ENCODE peak calls at places on chromosomes 16 and 17, in five cellular contexts. V is ELR, Y is bronchial epithelial cell, U is activated T-helper 1 cell treated with Interleukin-2 at 50 U/mL for 16 hours, P is GM13977. D is an unnamed sample.

GRCh38 chr16:87604572-87605135 is 2.3 kb downstream of the JPH3 start:
- DNase-seq in U (no peak), V (no peak), Y (no peak), P (no peak), D (no peak)

GRCh38 chr17:9971991-9972390 is 66.9 kb upstream of the RCVRN start:
- DNase-seq in Y (peak; percentile 6), P (no peak), V (peak; percentile 13), U (no peak), D (peak; percentile 54)

GRCh38 chr16:55437627-55438026 is 41.4 kb upstream of the MMP2 start:
- DNase-seq in P (peak; percentile 40), Y (peak; percentile 96), U (no peak), V (peak; percentile 39), D (no peak)

GRCh38 chr16:68499011-68499410 is 40.1 kb upstream of the ZFP90 start:
- DNase-seq in P (no peak), Y (no peak), V (no peak), U (no peak), D (no peak)

GRCh38 chr17:52106638-52107261 is 51.8 kb downstream of the CA10 start:
- DNase-seq in U (no peak), P (peak; percentile 53), V (peak; percentile 68), Y (peak; percentile 47), D (no peak)

GRCh38 chr17:34386925-34387550 is 24.0 kb upstream of the CCL1 start:
- DNase-seq in V (no peak), Y (no peak), P (no peak), U (no peak), D (no peak)

GRCh38 chr17:56737741-56738161 is 96.0 kb downstream of the C17orf67 start:
- DNase-seq in V (peak; percentile 68), Y (no peak), P (no peak), U (no peak), D (no peak)

GRCh38 chr16:53507464-53508180 is 4.6 kb upstream of the AKTIP start:
- DNase-seq in P (no peak), U (no peak), V (no peak), Y (no peak), D (no peak)

GRCh38 chr16:12268602-12269001 is 292.1 kb downstream of the SNX29 start:
- DNase-seq in V (no peak), P (no peak), U (no peak), Y (no peak), D (no peak)

GRCh38 chr17:807146-808002 is 25.2 kb downstream of the MRM3 start:
- DNase-seq in P (no peak), V (no peak), Y (no peak), U (no peak), D (no peak)

GRCh38 chr17:69093279-69093789 is 32.6 kb upstream of the ABCA9 start:
- DNase-seq in U (no peak), V (no peak), P (no peak), Y (no peak), D (no peak)